ENCODE peak calls at places on chromosomes 11 and 22, in six cellular contexts. C, G, Y, X, R and A are unnamed samples.

GRCh38 chr11:45512749-45513148 is 152.7 kb downstream of the CHST1 start:
- DNase-seq in C (no peak), G (no peak), Y (no peak), X (no peak), R (no peak), A (no peak)

GRCh38 chr11:63609971-63610580 is 4.2 kb downstream of the PLAAT3 start:
- DNase-seq in C (no peak), G (no peak), Y (no peak), X (no peak), R (no peak), A (no peak)

GRCh38 chr11:134412508-134413333 is 679 bp upstream of the B3GAT1 start:
- DNase-seq in C (no peak), G (no peak), Y (no peak), X (no peak), R (peak; percentile 91), A (no peak)

GRCh38 chr22:49790912-49791311 is 36.8 kb downstream of the BRD1 start:
- DNase-seq in C (no peak), G (no peak), Y (no peak), X (no peak), R (no peak), A (no peak)

GRCh38 chr11:95897731-95898130 is 26.2 kb downstream of the MTMR2 start:
- DNase-seq in C (no peak), G (no peak), Y (no peak), X (peak; percentile 67), R (no peak), A (no peak)

GRCh38 chr11:69230856-69231425 is 63.0 kb upstream of the MYEOV start:
- DNase-seq in C (no peak), G (no peak), Y (no peak), X (no peak), R (no peak), A (no peak)

GRCh38 chr11:14454861-14455632 is 44.6 kb downstream of the COPB1 start:
- DNase-seq in C (no peak), G (no peak), Y (no peak), X (peak; percentile 63), R (no peak), A (peak; percentile 12)

GRCh38 chr22:20204821-20205220 is 54.0 kb upstream of the CCDC188 start:
- DNase-seq in C (no peak), G (no peak), Y (no peak), X (no peak), R (no peak), A (no peak)

GRCh38 chr11:117441146-117441975 is 113.7 kb downstream of the CEP164 start:
- DNase-seq in C (no peak), G (no peak), Y (no peak), X (no peak), R (no peak), A (no peak)

GRCh38 chr11:10807629-10808552 is 835 bp downstream of the EIF4G2 start:
- DNase-seq in C (peak; percentile 26), G (peak; percentile 25), Y (no peak), X (peak; percentile 52), R (peak; percentile 39), A (peak; percentile 22)

GRCh38 chr11:58957922-58958321 is 18.6 kb downstream of the GLYATL1 start:
- DNase-seq in C (no peak), G (no peak), Y (no peak), X (no peak), R (no peak), A (no peak)

GRCh38 chr11:2267871-2268825 is 2.2 kb downstream of the ASCL2 start:
- DNase-seq in C (no peak), G (no peak), Y (no peak), X (no peak), R (no peak), A (no peak)

GRCh38 chr11:6402561-6402981 is 12.3 kb downstream of the SMPD1 start:
- DNase-seq in C (peak; percentile 39), G (peak; percentile 64), Y (no peak), X (no peak), R (no peak), A (peak; percentile 51)

GRCh38 chr11:10305964-10306918 is 1.4 kb downstream of the ADM start:
- DNase-seq in C (no peak), G (no peak), Y (no peak), X (peak; percentile 37), R (no peak), A (peak; percentile 9)

GRCh38 chr11:95977534-95978174 is 53.7 kb upstream of the MTMR2 start:
- DNase-seq in C (no peak), G (no peak), Y (peak; percentile 15), X (peak; percentile 35), R (no peak), A (no peak)

GRCh38 chr22:19896665-19897355 is 42.1 kb upstream of the GNB1L start:
- DNase-seq in C (no peak), G (no peak), Y (no peak), X (no peak), R (no peak), A (no peak)

GRCh38 chr11:46710821-46711269 is 8.2 kb upstream of the F2 start:
- DNase-seq in C (no peak), G (no peak), Y (no peak), X (peak; percentile 95), R (peak; percentile 28), A (no peak)

GRCh38 chr22:21031545-21032036 is 770 bp downstream of the SLC7A4 start:
- DNase-seq in C (no peak), G (no peak), Y (no peak), X (no peak), R (no peak), A (no peak)

GRCh38 chr11:134792044-134792443 is 380.0 kb upstream of the B3GAT1 start:
- DNase-seq in C (no peak), G (no peak), Y (no peak), X (no peak), R (no peak), A (no peak)

GRCh38 chr22:47565607-47566006 is 803.2 kb downstream of the TBC1D22A start:
- DNase-seq in C (no peak), G (no peak), Y (no peak), X (no peak), R (no peak), A (no peak)

GRCh38 chr11:64853709-64854108 is 9.3 kb upstream of the CDC42BPG start:
- DNase-seq in C (no peak), G (no peak), Y (no peak), X (no peak), R (no peak), A (no peak)

GRCh38 chr11:99739464-99740089 is 718.8 kb downstream of the CNTN5 start:
- DNase-seq in C (no peak), G (no peak), Y (peak; percentile 30), X (peak; percentile 64), R (no peak), A (peak; percentile 68)

GRCh38 chr11:68312780-68313573 is 586 bp downstream of the LRP5 start:
- DNase-seq in C (no peak), G (no peak), Y (no peak), X (no peak), R (no peak), A (no peak)

GRCh38 chr11:3866206-3866605 is 10.7 kb downstream of the STIM1 start:
- DNase-seq in C (no peak), G (no peak), Y (no peak), X (no peak), R (no peak), A (peak; percentile 12)

GRCh38 chr22:38413085-38414008 is 41.7 kb downstream of the KCNJ4 start:
- DNase-seq in C (no peak), G (no peak), Y (no peak), X (no peak), R (no peak), A (no peak)

GRCh38 chr11:114088836-114089235 is 29.3 kb downstream of the ZBTB16 start:
- DNase-seq in C (no peak), G (no peak), Y (no peak), X (no peak), R (peak; percentile 66), A (no peak)

GRCh38 chr11:72013765-72014711 is 15.3 kb downstream of the IL18BP start:
- DNase-seq in C (no peak), G (no peak), Y (no peak), X (peak; percentile 44), R (no peak), A (no peak)